ENCODE peak calls at places on chromosomes 13 and 19, in five cellular contexts. M, W, X, Z and Q are unnamed samples. For H3K4me1, the result is how much of the 10 kb centered on the place peaks cover.

GRCh38 chr13:20720499-20720898 is 17.0 kb downstream of the IL17D start:
- DNase-seq in W (no peak), X (no peak), Z (no peak), M (no peak), Q (no peak)

GRCh38 chr13:37202264-37202663 is 96.8 kb upstream of the CSNK1A1L start:
- DNase-seq in X (peak), Z (no peak), W (no peak), M (no peak), Q (no peak)

GRCh38 chr19:7415163-7415856 is 66.6 kb downstream of the ARHGEF18 start:
- DNase-seq in X (peak), Z (no peak), M (no peak), W (no peak), Q (no peak)

GRCh38 chr19:41476583-41476982 is 33.6 kb downstream of the ERICH4 start:
- DNase-seq in X (no peak), W (no peak), M (no peak), Z (no peak), Q (no peak)

GRCh38 chr19:19115954-19116353 is 22.3 kb downstream of the TMEM161A start:
- DNase-seq in W (no peak), X (no peak), Z (no peak), M (no peak), Q (no peak)

GRCh38 chr13:26549713-26550112 is 7.8 kb upstream of the WASF3 start:
- DNase-seq in Z (no peak), X (no peak), W (no peak), M (no peak), Q (no peak)

GRCh38 chr13:73717632-73718031 is 416.6 kb downstream of the KLF12 start:
- DNase-seq in Z (no peak), X (peak), W (no peak), M (no peak), Q (no peak)

GRCh38 chr13:94483970-94484369 is 4.5 kb upstream of the DCT start:
- DNase-seq in W (no peak), X (peak), M (no peak), Z (no peak), Q (no peak)

GRCh38 chr19:49447485-49448431 is 3.9 kb downstream of the PIH1D1 start:
- DNase-seq in X (no peak), M (no peak), W (no peak), Z (peak), Q (no peak)

GRCh38 chr19:55600336-55601028 is 394 bp downstream of the ZNF524 start:
- DNase-seq in W (peak), M (peak), X (no peak), Z (peak), Q (no peak)

GRCh38 chr13:43805071-43805468 is 18.3 kb upstream of the ENOX1 start:
- DNase-seq in Z (no peak), W (peak), X (peak), M (no peak), Q (no peak)

GRCh38 chr13:114127473-114128347 is 4.7 kb downstream of the RASA3 start:
- DNase-seq in M (no peak), W (no peak), Z (no peak), X (no peak), Q (no peak)

GRCh38 chr13:23087884-23088283 is 92.9 kb upstream of the SGCG start:
- DNase-seq in Z (no peak), W (peak), M (no peak), X (peak), Q (no peak)

GRCh38 chr19:48497728-48498575 is 13.7 kb downstream of the LMTK3 start:
- DNase-seq in X (no peak), W (no peak), M (no peak), Z (no peak), Q (no peak)

GRCh38 chr19:28426902-28427232 is 786.1 kb downstream of the UQCRFS1 start:
- DNase-seq in W (no peak), M (no peak), X (peak), Z (no peak), Q (no peak)

GRCh38 chr19:1304197-1304924 is 18.7 kb downstream of the EFNA2 start:
- DNase-seq in M (no peak), W (no peak), X (no peak), Z (no peak), Q (no peak)

GRCh38 chr13:34577051-34577450 is 365.0 kb upstream of the NBEA start:
- DNase-seq in X (no peak), W (no peak), Z (no peak), M (no peak), Q (no peak)

GRCh38 chr19:44712864-44713515 is 14.0 kb downstream of the CEACAM16 start:
- DNase-seq in Z (no peak), W (no peak), M (no peak), X (peak), Q (no peak)

GRCh38 chr19:40802300-40803169 is 3.5 kb downstream of the EGLN2 start:
- DNase-seq in Z (peak), X (no peak), W (no peak), M (no peak), Q (no peak)

GRCh38 chr19:18007939-18008673 is at the start of gene ARRDC2:
- DNase-seq in Z (peak), X (peak), M (peak), W (no peak), Q (peak)

GRCh38 chr13:87677334-87678234 is 6.4 kb downstream of the SLITRK5 start:
- DNase-seq in W (no peak), Z (no peak), M (peak), X (peak), Q (no peak)

GRCh38 chr19:50173144-50173543 is 10.1 kb upstream of the IZUMO2 start:
- DNase-seq in Z (no peak), W (no peak), M (no peak), X (no peak), Q (no peak)

GRCh38 chr19:42254850-42255765 is at the start of gene ERF:
- DNase-seq in W (peak), X (peak), Z (peak), M (peak), Q (peak)

GRCh38 chr19:38587562-38587961 is 30.2 kb downstream of the MAP4K1 start:
- DNase-seq in X (no peak), Z (no peak), M (no peak), W (no peak), Q (no peak)

GRCh38 chr13:54859827-54860226 is 1831.2 kb downstream of the OLFM4 start:
- DNase-seq in W (no peak), X (no peak), M (no peak), Z (no peak), Q (no peak)

GRCh38 chr13:80173224-80173623 is 167.7 kb downstream of the SPRY2 start:
- DNase-seq in X (no peak), W (no peak), Z (no peak), M (no peak), Q (no peak)
- H3K4me3 ChIP-seq in X (no peak), W (no peak), Z (no peak), M (no peak), Q (no peak)

GRCh38 chr19:9037415-9038062 is 27.3 kb upstream of the MUC16 start:
- DNase-seq in X (no peak), Z (no peak), M (no peak), W (no peak), Q (no peak)

GRCh38 chr19:9032136-9032626 is 22.0 kb upstream of the MUC16 start:
- DNase-seq in Z (no peak), W (no peak), X (no peak), M (no peak), Q (no peak)
- H3K4me1 ChIP-seq in Z (under half), W (under half), X (under half), M (under half), Q (under half)

DNA sequence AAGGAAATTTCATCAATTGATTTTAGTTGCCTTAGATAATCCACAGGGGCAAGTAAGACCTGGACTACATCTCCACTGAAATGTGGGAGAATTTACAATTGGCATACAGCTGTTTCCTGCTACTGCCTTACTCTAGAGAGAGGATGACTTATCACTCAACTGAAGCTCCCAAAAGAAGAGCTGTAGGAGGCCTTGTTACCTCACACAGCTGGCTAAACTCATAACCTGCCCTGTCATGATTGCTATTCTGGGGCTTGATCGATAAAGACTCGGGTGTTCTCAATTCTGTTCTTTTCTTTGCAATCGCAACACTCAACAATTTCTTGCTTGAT is 1396.4 kb downstream of the EFNB2 start:
- DNase-seq in M (no peak), Z (no peak), W (no peak), X (no peak), Q (no peak)
- H3K4me3 ChIP-seq in M (no peak), Z (peak), W (peak), X (peak), Q (peak)

DNA sequence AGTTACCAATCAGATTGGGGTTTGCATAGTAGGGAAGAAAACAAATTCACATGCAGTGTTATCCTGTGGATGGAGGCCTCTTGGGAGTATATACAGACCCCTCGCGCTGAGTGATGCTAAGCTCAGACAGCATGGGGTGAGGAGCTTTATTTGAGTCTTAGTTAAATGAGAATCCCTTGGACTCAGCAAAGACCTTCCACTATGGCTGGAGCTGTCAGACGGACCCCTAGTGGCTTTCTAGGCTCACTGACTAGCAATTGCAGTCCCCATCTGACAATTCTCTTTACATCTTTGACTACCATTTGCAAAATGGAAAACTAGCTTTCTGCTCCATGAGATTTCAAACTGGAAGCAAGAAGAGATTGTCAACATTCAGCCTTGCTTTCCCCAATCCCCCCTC is 90.4 kb downstream of the STOML3 start:
- DNase-seq in M (no peak), W (peak), X (no peak), Z (no peak), Q (no peak)
- H3K4me1 ChIP-seq in M (under half), W (under half), X (under half), Z (under half), Q (under half)

GRCh38 chr19:289651-290538 is 1.3 kb downstream of the PLPP2 start:
- DNase-seq in W (peak), M (no peak), Z (no peak), X (no peak), Q (no peak)
- H3K4me3 ChIP-seq in W (peak), M (peak), Z (peak), X (no peak), Q (no peak)

GRCh38 chr19:11190501-11190900 is 6.8 kb downstream of the KANK2 start:
- DNase-seq in W (no peak), X (no peak), M (no peak), Z (no peak), Q (no peak)

GRCh38 chr19:11191273-11191755 is 6.0 kb downstream of the KANK2 start:
- DNase-seq in M (no peak), W (peak), Z (peak), X (peak), Q (no peak)

GRCh38 chr19:11191934-11192333 is 5.4 kb downstream of the KANK2 start:
- DNase-seq in Z (no peak), M (no peak), W (no peak), X (no peak), Q (no peak)

GRCh38 chr19:11182994-11183393 is 14.4 kb downstream of the KANK2 start:
- DNase-seq in W (no peak), X (no peak), Z (no peak), M (no peak), Q (no peak)

DNA sequence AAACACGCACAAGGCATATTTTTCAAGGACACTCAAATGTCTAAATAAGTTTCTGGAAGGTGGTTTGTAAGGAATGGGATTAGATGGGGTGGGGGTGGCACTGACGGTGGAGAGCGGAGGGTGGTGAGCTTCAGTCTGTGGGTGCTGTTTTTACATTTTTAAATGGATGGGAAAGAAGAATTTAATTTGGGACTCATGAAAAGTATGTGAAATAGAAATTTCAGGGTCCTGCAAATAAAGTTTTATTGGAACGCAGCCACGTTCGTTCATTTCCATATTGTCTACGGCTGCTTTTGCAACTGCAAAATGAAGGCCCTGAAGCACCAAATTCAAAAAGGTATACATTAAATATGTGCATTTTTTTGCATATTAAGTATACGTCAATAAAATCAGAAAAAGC is 9.9 kb downstream of the KANK2 start:
- DNase-seq in W (no peak), Z (no peak), X (no peak), M (no peak), Q (no peak)
- H3K4me1 ChIP-seq in W (under half), Z (half or more), X (under half), M (under half), Q (under half)

DNA sequence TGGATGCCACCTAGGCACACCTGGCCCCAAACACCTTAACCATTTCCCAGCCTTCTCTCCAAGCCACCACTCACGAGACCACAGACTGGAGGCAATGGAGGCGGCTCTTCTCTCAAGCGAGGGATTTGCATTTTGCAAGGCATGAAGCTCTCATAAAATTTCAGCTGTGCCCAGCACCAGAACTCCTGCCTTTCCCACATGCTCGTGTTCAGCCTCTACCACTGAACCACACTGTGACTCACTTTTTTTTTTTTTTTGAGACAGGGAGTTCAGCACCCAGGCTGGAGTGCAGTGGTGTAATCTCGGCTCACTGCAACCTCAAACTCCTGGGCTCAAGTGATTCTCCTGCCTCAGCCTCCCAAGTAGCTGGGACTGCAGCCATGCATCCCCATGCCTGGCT is 10.6 kb downstream of the NANOS3 start:
- DNase-seq in W (no peak), X (no peak), M (no peak), Z (no peak), Q (no peak)
- H3K4me3 ChIP-seq in W (no peak), X (no peak), M (no peak), Z (no peak), Q (no peak)

GRCh38 chr19:35314031-35314430 is 15.0 kb upstream of the CD22 start:
- DNase-seq in X (no peak), Z (no peak), M (no peak), W (no peak), Q (no peak)
- H3K4me1 ChIP-seq in X (under half), Z (under half), M (under half), W (under half), Q (under half)